ENCODE peak calls at places on chromosomes 13 and 19, in nine cellular contexts. A, I, F, M, P, G, X, U and C are unnamed samples.
A peak's percentile ranks its signal among the peaks of the same experiment; 100 is the strongest.

GRCh38 chr13:111383591-111384440 is 63.4 kb downstream of the TEX29 start:
- DNase-seq in A (peak; percentile 46), I (no peak), F (no peak), M (no peak), P (no peak), G (no peak), X (no peak), U (no peak), C (no peak)

GRCh38 chr13:40472427-40473220 is 193.8 kb downstream of the FOXO1 start:
- DNase-seq in A (no peak), I (no peak), F (no peak), M (no peak), P (no peak), G (no peak), X (no peak), U (no peak), C (peak; percentile 49)

GRCh38 chr13:42735011-42735410 is 46.4 kb upstream of the FAM216B start:
- DNase-seq in A (no peak), I (no peak), F (no peak), M (peak; percentile 60), P (no peak), G (no peak), X (no peak), U (peak; percentile 59), C (no peak)

GRCh38 chr19:10193666-10194499 is 870 bp downstream of the DNMT1 start:
- DNase-seq in A (no peak), I (peak; percentile 22), F (no peak), M (peak; percentile 71), P (peak; percentile 47), G (peak; percentile 41), X (no peak), U (peak; percentile 78), C (peak; percentile 44)

GRCh38 chr19:36417752-36418286 is 625 bp downstream of the ZFP82 start:
- DNase-seq in A (no peak), I (peak; percentile 6), F (no peak), M (no peak), P (peak; percentile 32), G (no peak), X (no peak), U (no peak), C (peak; percentile 39)

GRCh38 chr19:11642902-11643301 is 45.6 kb downstream of the ZNF627 start:
- DNase-seq in A (no peak), I (no peak), F (no peak), M (no peak), P (no peak), G (no peak), X (no peak), U (no peak), C (no peak)

GRCh38 chr13:101325423-101325822 is 90.9 kb downstream of the NALCN start:
- DNase-seq in A (no peak), I (no peak), F (no peak), M (no peak), P (no peak), G (no peak), X (no peak), U (no peak), C (no peak)

GRCh38 chr13:48859168-48860105 is 116.3 kb upstream of the FNDC3A start:
- DNase-seq in A (no peak), I (no peak), F (no peak), M (no peak), P (no peak), G (no peak), X (peak; percentile 12), U (no peak), C (no peak)

GRCh38 chr13:20340759-20341161 is 108.6 kb upstream of the GJB6 start:
- DNase-seq in A (no peak), I (no peak), F (no peak), M (peak; percentile 74), P (no peak), G (no peak), X (no peak), U (peak; percentile 87), C (no peak)

GRCh38 chr13:46197299-46197975 is 14.3 kb upstream of the LRRC63 start:
- DNase-seq in A (no peak), I (no peak), F (no peak), M (no peak), P (no peak), G (no peak), X (no peak), U (peak; percentile 16), C (no peak)

GRCh38 chr13:76350399-76350798 is 535.8 kb downstream of the KCTD12 start:
- DNase-seq in A (no peak), I (no peak), F (no peak), M (no peak), P (no peak), G (no peak), X (no peak), U (no peak), C (no peak)

GRCh38 chr13:52738719-52739467 is 727 bp downstream of the CNMD start:
- DNase-seq in A (peak; percentile 54), I (peak; percentile 64), F (no peak), M (no peak), P (peak; percentile 68), G (no peak), X (peak; percentile 84), U (no peak), C (peak; percentile 42)

GRCh38 chr13:26707122-26708006 is 53.2 kb downstream of the GPR12 start:
- DNase-seq in A (no peak), I (peak; percentile 69), F (no peak), M (peak; percentile 49), P (peak; percentile 71), G (peak; percentile 45), X (peak; percentile 78), U (peak; percentile 69), C (peak; percentile 69)

GRCh38 chr19:18271433-18271841 is 2.8 kb downstream of the IQCN start:
- DNase-seq in A (no peak), I (no peak), F (no peak), M (no peak), P (no peak), G (no peak), X (no peak), U (no peak), C (no peak)

GRCh38 chr13:37752156-37752555 is 117.4 kb downstream of the TRPC4 start:
- DNase-seq in A (no peak), I (no peak), F (no peak), M (no peak), P (no peak), G (no peak), X (no peak), U (no peak), C (no peak)

GRCh38 chr19:48481191-48481500 is 12.0 kb downstream of the CYTH2 start:
- DNase-seq in A (no peak), I (no peak), F (no peak), M (no peak), P (no peak), G (no peak), X (no peak), U (no peak), C (no peak)

GRCh38 chr13:98033277-98034247 is 80.1 kb downstream of the IPO5 start:
- DNase-seq in A (no peak), I (peak; percentile 52), F (no peak), M (peak; percentile 38), P (peak; percentile 20), G (peak; percentile 56), X (peak; percentile 50), U (peak; percentile 50), C (no peak)
- TF ChIP-seq CTCF in A (no peak), I (peak; percentile 37), F (peak; percentile 56), M (peak; percentile 29), P (no peak), G (peak; percentile 45), X (no peak), U (peak; percentile 36), C (no peak)

GRCh38 chr13:31929031-31929770 is 102.4 kb upstream of the FRY start:
- DNase-seq in A (no peak), I (no peak), F (no peak), M (no peak), P (no peak), G (no peak), X (no peak), U (no peak), C (no peak)
- TF ChIP-seq CTCF in A (no peak), I (no peak), F (no peak), M (no peak), P (no peak), G (no peak), X (no peak), U (no peak), C (no peak)

GRCh38 chr13:55517312-55517711 is 1623.4 kb upstream of the PRR20A start:
- DNase-seq in A (no peak), I (peak; percentile 6), F (no peak), M (no peak), P (peak; percentile 41), G (no peak), X (no peak), U (no peak), C (peak; percentile 2)
- TF ChIP-seq CTCF in A (no peak), I (peak; percentile 31), F (no peak), M (no peak), P (peak; percentile 49), G (no peak), X (no peak), U (no peak), C (no peak)

GRCh38 chr19:8695911-8696310 is 2.7 kb downstream of the ACTL9 start:
- DNase-seq in A (no peak), I (no peak), F (no peak), M (no peak), P (no peak), G (no peak), X (no peak), U (no peak), C (no peak)

GRCh38 chr19:8698433-8699063 is at the start of gene ACTL9:
- DNase-seq in A (no peak), I (no peak), F (no peak), M (no peak), P (no peak), G (no peak), X (no peak), U (no peak), C (no peak)

GRCh38 chr19:8699908-8700307 is 1.3 kb upstream of the ACTL9 start:
- DNase-seq in A (no peak), I (no peak), F (no peak), M (no peak), P (no peak), G (no peak), X (no peak), U (no peak), C (no peak)

GRCh38 chr19:8696993-8697392 is 1.6 kb downstream of the ACTL9 start:
- DNase-seq in A (no peak), I (no peak), F (no peak), M (no peak), P (no peak), G (no peak), X (no peak), U (no peak), C (no peak)

DNA sequence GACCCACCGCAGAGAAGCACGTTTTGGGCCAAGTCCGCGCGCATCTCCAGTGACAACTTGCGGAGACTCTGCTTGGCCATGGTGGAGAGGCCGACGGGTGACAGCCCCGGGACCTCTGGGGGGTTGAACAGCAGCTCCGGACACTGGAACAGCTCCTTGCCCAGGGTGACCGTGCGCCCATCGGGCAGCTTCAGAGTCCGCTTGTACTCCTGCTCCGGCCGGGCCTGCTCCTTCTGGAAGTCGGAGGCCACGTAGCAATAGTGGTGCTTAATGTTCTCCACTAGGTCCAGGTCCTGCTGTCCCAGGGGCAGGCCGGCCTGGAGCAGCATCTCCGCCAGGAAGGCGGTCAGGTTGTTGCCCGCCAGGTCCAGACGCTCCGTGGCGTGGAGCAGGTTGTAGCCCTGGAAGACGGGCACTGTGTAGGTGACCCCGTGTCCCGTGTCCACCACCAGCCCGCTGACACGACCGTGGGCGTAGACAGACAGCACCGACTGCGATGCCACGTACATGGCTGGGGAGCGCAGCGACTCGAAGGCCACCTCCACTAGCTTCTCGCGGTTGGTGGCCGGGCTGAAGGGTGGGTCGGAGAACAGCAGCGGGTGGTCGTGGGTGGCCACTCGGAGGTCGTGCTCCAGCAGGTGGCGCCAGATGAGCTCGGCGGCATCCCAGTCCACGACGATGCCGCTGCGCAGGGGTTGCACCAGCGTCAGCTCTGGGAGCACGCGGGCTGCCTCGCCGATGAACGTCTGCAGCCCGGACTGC is 743 bp downstream of the ACTL9 start:
- DNase-seq in A (no peak), I (no peak), F (no peak), M (no peak), P (peak; percentile 68), G (no peak), X (no peak), U (no peak), C (peak; percentile 41)
- TF ChIP-seq CTCF in A (peak; percentile 23), I (no peak), F (no peak), M (no peak), P (no peak), G (peak; percentile 6), X (no peak), U (no peak), C (peak; percentile 66)